ENCODE peak calls at places on chromosomes 12 and 14, in five cellular contexts. H, C, W, Q and J are unnamed samples.

GRCh38 chr12:124564232-124564958 is 3.0 kb downstream of the NCOR2 start:
- DNase-seq in W (no peak), C (peak), H (no peak), Q (no peak), J (no peak)

GRCh38 chr14:81122326-81122725 is 98.4 kb downstream of the GTF2A1 start:
- DNase-seq in W (no peak), H (no peak), Q (no peak), C (no peak), J (no peak)

GRCh38 chr12:128786741-128787391 is 36.9 kb downstream of the SLC15A4 start:
- DNase-seq in Q (no peak), C (no peak), W (no peak), H (no peak), J (no peak)

GRCh38 chr14:49754570-49755097 is 13.3 kb upstream of the KLHDC2 start:
- DNase-seq in W (no peak), C (no peak), Q (no peak), H (no peak), J (no peak)

GRCh38 chr12:45215419-45216296 is at the start of gene ANO6:
- DNase-seq in C (peak), Q (peak), H (peak), W (peak), J (peak)

GRCh38 chr12:119674560-119674959 is 6.6 kb downstream of the PRKAB1 start:
- DNase-seq in C (no peak), W (no peak), H (no peak), Q (no peak), J (no peak)

GRCh38 chr14:70555890-70556289 is 21.1 kb upstream of the ADAM20 start:
- DNase-seq in W (no peak), Q (no peak), H (peak), C (peak), J (peak)

GRCh38 chr14:78486081-78486480 is 315.9 kb downstream of the NRXN3 start:
- DNase-seq in W (no peak), Q (no peak), C (no peak), H (no peak), J (no peak)

GRCh38 chr12:80211671-80212070 is 112.3 kb downstream of the OTOGL start:
- DNase-seq in C (no peak), H (no peak), Q (no peak), W (no peak), J (no peak)

GRCh38 chr12:124833693-124834122 is 30.0 kb downstream of the SCARB1 start:
- DNase-seq in C (peak), W (no peak), H (no peak), Q (no peak), J (no peak)

GRCh38 chr12:43675048-43675904 is 83.3 kb downstream of the PUS7L start:
- DNase-seq in W (no peak), C (no peak), H (no peak), Q (no peak), J (no peak)

GRCh38 chr14:76080009-76080408 is 71.7 kb upstream of the GPATCH2L start:
- DNase-seq in W (no peak), C (no peak), H (no peak), Q (no peak), J (no peak)

GRCh38 chr12:47900480-47901129 is 4.2 kb downstream of the VDR start:
- DNase-seq in Q (no peak), H (no peak), C (peak), W (no peak), J (no peak)

GRCh38 chr12:20404576-20405346 is 36.4 kb downstream of the PDE3A start:
- DNase-seq in H (no peak), Q (no peak), W (no peak), C (no peak), J (peak)

GRCh38 chr12:58920102-58920955 is at the start of gene LRIG3:
- DNase-seq in C (peak), Q (no peak), H (peak), W (peak), J (peak)

GRCh38 chr12:38736821-38737220 is 168.6 kb downstream of the CPNE8 start:
- DNase-seq in C (no peak), W (no peak), H (no peak), Q (no peak), J (no peak)

GRCh38 chr14:55747186-55747585 is 167.2 kb downstream of the KTN1 start:
- DNase-seq in C (no peak), W (no peak), H (no peak), Q (no peak), J (no peak)